ENCODE peak calls at places on chromosomes 4 and X, in five cellular contexts. P, L, Y, O and J are unnamed samples.

GRCh38 chrX:57906790-57907189 is 3.5 kb downstream of the ZXDA start:
- DNase-seq in Y (no peak), L (no peak), P (no peak), O (no peak), J (no peak)

GRCh38 chr4:158624889-158625478 is 46.7 kb downstream of the C4orf46 start:
- DNase-seq in L (peak), P (peak), O (no peak), Y (peak), J (peak)

GRCh38 chrX:68433155-68433980 is at the start of gene OPHN1:
- DNase-seq in Y (peak), P (peak), O (peak), L (peak), J (no peak)

GRCh38 chr4:7101692-7102515 is 34.0 kb upstream of the GRPEL1 start:
- DNase-seq in L (peak), O (peak), Y (peak), P (peak), J (no peak)

GRCh38 chrX:151359931-151360871 is 36.8 kb upstream of the VMA21 start:
- DNase-seq in L (peak), Y (no peak), P (peak), O (peak), J (no peak)

GRCh38 chrX:19611636-19612376 is 96.5 kb upstream of the MAP3K15 start:
- DNase-seq in L (no peak), Y (no peak), O (no peak), P (no peak), J (no peak)

GRCh38 chr4:107304699-107305286 is 268.7 kb upstream of the DKK2 start:
- DNase-seq in L (no peak), O (no peak), Y (no peak), P (no peak), J (no peak)

GRCh38 chr4:119696963-119697362 is 68.4 kb upstream of the PDE5A start:
- DNase-seq in Y (no peak), O (no peak), P (no peak), L (no peak), J (no peak)

GRCh38 chr4:25984796-25985195 is 70.8 kb downstream of the SMIM20 start:
- DNase-seq in O (no peak), P (no peak), Y (no peak), L (no peak), J (no peak)

GRCh38 chrX:135596495-135596894 is 76.0 kb downstream of the INTS6L start:
- DNase-seq in Y (peak), P (peak), O (peak), L (peak), J (no peak)

GRCh38 chr4:155473420-155474095 is 96.8 kb upstream of the MAP9 start:
- DNase-seq in O (no peak), P (no peak), Y (no peak), L (no peak), J (no peak)

GRCh38 chr4:165839615-165840333 is 33.3 kb upstream of the TLL1 start:
- DNase-seq in P (no peak), Y (no peak), O (no peak), L (no peak), J (no peak)

GRCh38 chrX:15674514-15674898 is 9.9 kb upstream of the CLTRN start:
- DNase-seq in P (peak), O (peak), L (peak), Y (peak), J (peak)

GRCh38 chrX:15761564-15762191 is 23.6 kb downstream of the CA5B start:
- DNase-seq in P (peak), Y (peak), L (no peak), O (peak), J (no peak)

GRCh38 chrX:69615779-69616519 is at the start of gene EDA:
- DNase-seq in P (peak), Y (peak), L (peak), O (peak), J (no peak)

GRCh38 chrX:129346574-129346973 is 176.7 kb downstream of the SMARCA1 start:
- DNase-seq in L (no peak), P (no peak), O (no peak), Y (no peak), J (no peak)

GRCh38 chr4:38164346-38164745 is 204.1 kb downstream of the PTTG2 start:
- DNase-seq in O (no peak), P (no peak), L (no peak), Y (no peak), J (no peak)

GRCh38 chr4:89558147-89558546 is 250.5 kb upstream of the GPRIN3 start:
- DNase-seq in L (no peak), P (no peak), Y (peak), O (no peak), J (no peak)

GRCh38 chr4:14566518-14566917 is 435.8 kb upstream of the CPEB2 start:
- DNase-seq in O (no peak), Y (no peak), P (no peak), L (no peak), J (no peak)

GRCh38 chr4:88751258-88752075 is 53.8 kb upstream of the NAP1L5 start:
- DNase-seq in Y (peak), O (no peak), P (no peak), L (no peak), J (no peak)

GRCh38 chrX:101051153-101051548 is 760 bp downstream of the TRMT2B start:
- DNase-seq in Y (no peak), O (no peak), L (no peak), P (no peak), J (no peak)

GRCh38 chr4:156976147-156976546 is 4.5 kb upstream of the PDGFC start:
- DNase-seq in Y (no peak), L (no peak), O (no peak), P (no peak), J (no peak)

GRCh38 chrX:9320940-9321339 is 143.9 kb upstream of the TBL1X start:
- DNase-seq in Y (peak), P (no peak), L (no peak), O (no peak), J (no peak)

GRCh38 chr4:63308702-63309101 is 1100.5 kb downstream of the TECRL start:
- DNase-seq in P (no peak), L (no peak), Y (no peak), O (no peak), J (no peak)

DNA sequence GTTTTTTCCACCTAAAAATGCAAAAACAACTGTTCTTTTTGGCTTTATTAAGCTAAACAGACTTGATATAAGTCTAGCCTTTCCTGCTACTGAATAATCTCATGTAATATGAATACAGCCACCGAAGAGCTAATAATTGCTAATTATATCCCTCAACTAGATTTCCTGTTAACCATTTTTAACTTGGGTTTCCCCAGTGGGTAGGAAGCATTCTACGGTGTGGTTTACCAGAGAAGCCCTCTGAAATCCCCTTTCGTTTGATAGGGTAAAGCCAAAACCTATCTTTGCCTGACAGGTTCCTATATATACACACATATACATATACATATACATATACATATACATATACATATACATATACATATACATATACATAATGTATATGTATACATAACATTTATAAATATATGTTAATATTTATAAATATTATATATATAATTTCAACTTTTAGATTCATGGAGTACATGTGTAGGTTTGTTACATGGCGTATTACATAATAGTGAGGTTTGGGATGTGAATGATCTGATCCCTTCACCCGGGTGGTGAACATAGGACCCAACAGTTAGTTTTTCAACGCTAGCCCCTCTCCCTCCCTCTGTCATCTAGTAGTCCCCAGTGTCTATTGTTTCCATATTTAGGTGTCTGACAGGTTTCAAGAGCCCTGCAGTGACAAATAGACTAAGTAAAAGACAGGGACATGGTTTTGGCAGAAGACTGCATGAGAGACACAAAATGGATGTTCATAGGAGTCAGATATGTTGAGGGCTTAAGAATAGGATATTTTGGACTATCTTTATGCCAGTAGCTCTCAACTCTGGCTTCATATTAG is 62.4 kb downstream of the ATXN3L start:
- DNase-seq in Y (no peak), L (no peak), P (no peak), O (no peak), J (peak)
- TF ChIP-seq ESRRA in Y (no peak), L (no peak), P (no peak), O (no peak), J (no peak)

GRCh38 chr4:96713271-96713670 is 873.4 kb downstream of the PDHA2 start:
- DNase-seq in Y (no peak), P (no peak), O (no peak), L (no peak), J (no peak)
- TF ChIP-seq ESRRA in Y (no peak), P (no peak), O (no peak), L (no peak), J (no peak)

GRCh38 chrX:130691576-130691975 is 211.4 kb downstream of the ENOX2 start:
- DNase-seq in Y (no peak), L (no peak), O (no peak), P (no peak), J (no peak)
- TF ChIP-seq ESRRA in Y (no peak), L (no peak), O (no peak), P (no peak), J (no peak)

DNA sequence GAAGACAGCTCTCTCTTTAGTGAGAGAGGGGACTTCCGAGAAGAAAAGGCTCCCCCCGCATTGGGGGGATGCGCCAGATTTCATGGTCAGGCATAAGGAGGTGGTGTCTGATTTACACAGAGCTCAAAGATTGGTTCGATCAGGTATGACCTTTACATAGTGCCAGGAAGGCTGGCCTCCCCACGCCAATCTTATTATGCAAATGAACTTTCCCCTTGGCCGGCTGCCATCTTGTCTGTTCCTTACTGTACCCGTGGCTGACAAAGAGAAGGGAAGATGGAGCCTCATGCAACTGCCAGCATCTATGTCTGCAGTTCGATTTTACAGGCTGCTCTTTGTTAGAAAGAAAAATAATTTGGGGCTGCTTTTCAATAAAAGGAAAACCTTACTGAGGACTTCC is 197.2 kb downstream of the GPM6A start:
- DNase-seq in L (no peak), O (no peak), Y (no peak), P (no peak), J (no peak)
- TF ChIP-seq ESRRA in L (no peak), O (no peak), Y (no peak), P (no peak), J (no peak)

DNA sequence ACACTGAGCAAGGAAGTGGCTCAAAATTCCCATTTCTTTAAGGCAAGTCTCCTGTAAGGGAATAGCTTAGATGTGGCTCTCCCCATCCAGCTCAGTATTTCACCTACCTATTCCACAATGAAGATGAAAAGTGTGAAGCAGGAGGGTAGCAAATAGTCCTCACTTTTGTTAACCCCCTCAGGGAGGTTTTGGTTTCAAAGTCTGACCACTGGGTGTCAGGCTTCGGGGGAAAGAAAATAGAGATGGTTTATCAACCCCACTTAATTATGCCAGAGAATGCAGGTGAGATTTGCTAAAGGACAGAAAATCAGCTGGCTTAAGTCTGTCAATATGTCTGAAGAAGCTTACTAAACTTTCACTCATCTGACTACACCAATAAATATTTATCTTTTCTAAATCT is 69.5 kb downstream of the DHX15 start:
- DNase-seq in P (no peak), O (no peak), Y (no peak), L (no peak), J (no peak)
- TF ChIP-seq ESRRA in P (no peak), O (no peak), Y (no peak), L (no peak), J (no peak)

GRCh38 chrX:109839694-109840358 is 106.8 kb upstream of the ACSL4 start:
- DNase-seq in Y (peak), L (no peak), P (peak), O (peak), J (no peak)

GRCh38 chrX:109841869-109842579 is 109.0 kb upstream of the ACSL4 start:
- DNase-seq in L (no peak), O (no peak), P (peak), Y (no peak), J (no peak)

GRCh38 chrX:109842611-109843010 is 109.6 kb upstream of the ACSL4 start:
- DNase-seq in Y (no peak), L (no peak), O (no peak), P (no peak), J (no peak)

GRCh38 chrX:109841257-109841656 is 108.2 kb upstream of the ACSL4 start:
- DNase-seq in Y (no peak), L (no peak), O (no peak), P (no peak), J (no peak)

GRCh38 chrX:109840585-109840984 is 107.5 kb upstream of the ACSL4 start:
- DNase-seq in P (peak), L (peak), Y (peak), O (no peak), J (no peak)
- TF ChIP-seq ESRRA in P (no peak), L (no peak), Y (no peak), O (no peak), J (no peak)